ENCODE peak calls at places on chromosome 14, in four cellular contexts. A is GM12864, I is fibroblast of the aortic adventitia, S is iris pigment epithelial cell. X is an unnamed sample.

GRCh38 chr14:65184032-65184764 is 81.9 kb upstream of the MAX start:
- DNase-seq in A (no peak), I (peak; percentile 41), S (peak; percentile 45), X (no peak)

GRCh38 chr14:78697341-78697740 is 527.2 kb downstream of the NRXN3 start:
- DNase-seq in A (peak; percentile 3), I (peak; percentile 69), S (peak; percentile 21), X (peak; percentile 76)

GRCh38 chr14:61578745-61579144 is 116.6 kb upstream of the HIF1A start:
- DNase-seq in A (no peak), I (peak; percentile 51), S (peak; percentile 86), X (no peak)

GRCh38 chr14:101215936-101216335 is 312.4 kb upstream of the RTL1 start:
- DNase-seq in A (no peak), I (no peak), S (no peak), X (no peak)

GRCh38 chr14:65318636-65319506 is 93.7 kb upstream of the FUT8 start:
- DNase-seq in A (no peak), I (no peak), S (no peak), X (no peak)

GRCh38 chr14:74647834-74648361 is 35.9 kb upstream of the LTBP2 start:
- DNase-seq in A (no peak), I (no peak), S (no peak), X (peak; percentile 48)

GRCh38 chr14:70893842-70894237 is 13.4 kb upstream of the PCNX1 start:
- DNase-seq in A (no peak), I (no peak), S (no peak), X (no peak)

GRCh38 chr14:58082491-58083098 is 69.4 kb downstream of the ARMH4 start:
- DNase-seq in A (no peak), I (peak; percentile 91), S (peak; percentile 92), X (peak; percentile 82)

GRCh38 chr14:23562822-23563472 is 4.6 kb downstream of the AP1G2 start:
- DNase-seq in A (no peak), I (peak; percentile 60), S (peak; percentile 55), X (peak; percentile 65)

GRCh38 chr14:72801381-72801812 is 92.5 kb downstream of the DPF3 start:
- DNase-seq in A (no peak), I (peak; percentile 88), S (peak; percentile 97), X (no peak)

GRCh38 chr14:91358654-91359210 is 58.9 kb downstream of the CCDC88C start:
- DNase-seq in A (no peak), I (no peak), S (no peak), X (no peak)

GRCh38 chr14:69617796-69618195 is 6.4 kb downstream of the SUSD6 start:
- DNase-seq in A (no peak), I (no peak), S (no peak), X (peak; percentile 40)

GRCh38 chr14:23542261-23542660 is 9.3 kb downstream of the ZFHX2 start:
- DNase-seq in A (no peak), I (no peak), S (no peak), X (no peak)

GRCh38 chr14:35050652-35051051 is 4.6 kb downstream of the FAM177A1 start:
- DNase-seq in A (no peak), I (peak; percentile 79), S (peak; percentile 72), X (peak; percentile 24)

GRCh38 chr14:99654235-99655000 is 9.5 kb downstream of the HHIPL1 start:
- DNase-seq in A (no peak), I (peak; percentile 91), S (peak; percentile 94), X (peak; percentile 6)

GRCh38 chr14:92340938-92341337 is 18.0 kb downstream of the SLC24A4 start:
- DNase-seq in A (peak; percentile 35), I (no peak), S (no peak), X (peak; percentile 75)

GRCh38 chr14:56528927-56529326 is 50.7 kb upstream of the TMEM260 start:
- DNase-seq in A (no peak), I (no peak), S (no peak), X (no peak)

GRCh38 chr14:68526420-68527105 is 266.3 kb downstream of the ZFP36L1 start:
- DNase-seq in A (no peak), I (peak; percentile 37), S (no peak), X (no peak)

GRCh38 chr14:68535404-68536024 is 257.4 kb downstream of the ZFP36L1 start:
- DNase-seq in A (no peak), I (peak; percentile 89), S (peak; percentile 72), X (no peak)

GRCh38 chr14:32841698-32842097 is 97.0 kb upstream of the NPAS3 start:
- DNase-seq in A (no peak), I (no peak), S (no peak), X (no peak)

GRCh38 chr14:70692210-70692609 is 50.5 kb downstream of the TTC9 start:
- DNase-seq in A (no peak), I (no peak), S (no peak), X (peak; percentile 2)

GRCh38 chr14:21768116-21768874 is 94.7 kb upstream of the OR4E1 start:
- DNase-seq in A (no peak), I (no peak), S (peak; percentile 46), X (peak; percentile 63)

GRCh38 chr14:47675489-47676300 is at the start of gene MDGA2:
- DNase-seq in A (no peak), I (no peak), S (peak; percentile 19), X (peak; percentile 79)

GRCh38 chr14:51041117-51041531 is 53.8 kb downstream of the TRIM9 start:
- DNase-seq in A (no peak), I (no peak), S (no peak), X (no peak)

GRCh38 chr14:96091941-96092411 is 52.8 kb downstream of the C14orf132 start:
- DNase-seq in A (no peak), I (peak; percentile 43), S (no peak), X (no peak)

GRCh38 chr14:106877527-106877926 is 1351.1 kb downstream of the TMEM121 start:
- DNase-seq in A (no peak), I (no peak), S (no peak), X (no peak)

GRCh38 chr14:106530423-106531107 is 1004.2 kb downstream of the TMEM121 start:
- DNase-seq in A (peak; percentile 73), I (no peak), S (no peak), X (peak; percentile 22)

GRCh38 chr14:23723911-23724310 is 87.7 kb downstream of the DHRS2 start:
- DNase-seq in A (no peak), I (no peak), S (no peak), X (no peak)

GRCh38 chr14:95432152-95433093 is 84.0 kb downstream of the SYNE3 start:
- DNase-seq in A (no peak), I (peak; percentile 14), S (peak; percentile 37), X (peak; percentile 70)

GRCh38 chr14:93732524-93732923 is 55.8 kb downstream of the PRIMA1 start:
- DNase-seq in A (no peak), I (no peak), S (no peak), X (no peak)

GRCh38 chr14:93720981-93721483 is 67.3 kb downstream of the PRIMA1 start:
- DNase-seq in A (no peak), I (no peak), S (no peak), X (no peak)

GRCh38 chr14:52015411-52016030 is 26.2 kb downstream of the RTRAF start:
- DNase-seq in A (no peak), I (no peak), S (peak; percentile 45), X (peak; percentile 49)

GRCh38 chr14:39265741-39266588 is 32.2 kb downstream of the MIA2 start:
- DNase-seq in A (peak; percentile 43), I (peak; percentile 70), S (peak; percentile 38), X (peak; percentile 92)

GRCh38 chr14:91873476-91874265 is 6.3 kb upstream of the TC2N start:
- DNase-seq in A (peak; percentile 72), I (no peak), S (peak; percentile 70), X (peak; percentile 35)

GRCh38 chr14:33524244-33524643 is 426.6 kb downstream of the EGLN3 start:
- DNase-seq in A (no peak), I (no peak), S (no peak), X (no peak)

GRCh38 chr14:76710093-76711010 is 50.9 kb upstream of the VASH1 start:
- DNase-seq in A (peak; percentile 15), I (peak; percentile 70), S (peak; percentile 39), X (peak; percentile 66)

GRCh38 chr14:88955470-88955869 is 131.0 kb downstream of the TTC8 start:
- DNase-seq in A (no peak), I (no peak), S (no peak), X (peak; percentile 45)

X was measured in DMS53.